ENCODE peak calls at places on chromosomes 2 and 18, in six cellular contexts. A is PC-3; T is CD8-positive, alpha-beta T cell; K is foreskin fibroblast; D is RWPE2; S is IMR-90. L is an unnamed sample.

GRCh38 chr2:239824051-239824694 is 201.0 kb downstream of the NDUFA10 start:
- DNase-seq in D (no peak), A (peak), K (no peak), S (no peak), T (no peak), L (peak)

GRCh38 chr2:118786691-118787090 is 60.8 kb downstream of the EN1 start:
- DNase-seq in D (no peak), A (no peak), T (no peak), S (no peak), K (no peak), L (no peak)

GRCh38 chr2:60938301-60938700 is 56.9 kb downstream of the REL start:
- DNase-seq in S (no peak), T (no peak), A (no peak), K (no peak), D (no peak), L (no peak)

GRCh38 chr2:43399098-43399497 is 172.7 kb upstream of the ZFP36L2 start:
- DNase-seq in D (no peak), A (no peak), K (no peak), S (no peak), T (no peak), L (no peak)

GRCh38 chr18:78129260-78129659 is 850.4 kb upstream of the SALL3 start:
- DNase-seq in A (no peak), D (no peak), S (no peak), T (no peak), K (no peak), L (no peak)

GRCh38 chr2:99537910-99538485 is 48.2 kb upstream of the REV1 start:
- DNase-seq in D (no peak), A (no peak), S (no peak), K (no peak), T (no peak), L (no peak)

GRCh38 chr2:191345788-191346187 is 100.6 kb downstream of the MYO1B start:
- DNase-seq in A (peak), K (no peak), D (no peak), T (no peak), S (peak), L (no peak)

GRCh38 chr2:241314181-241314932 is 1.1 kb downstream of the HDLBP start:
- DNase-seq in T (no peak), S (peak), A (no peak), D (no peak), K (peak), L (no peak)

GRCh38 chr2:98084869-98085238 is 2.1 kb upstream of the VWA3B start:
- DNase-seq in A (no peak), D (no peak), T (no peak), K (no peak), S (no peak), L (no peak)

GRCh38 chr2:98085649-98086048 is 1.3 kb upstream of the VWA3B start:
- DNase-seq in S (no peak), D (no peak), A (peak), K (no peak), T (no peak), L (no peak)

GRCh38 chr2:98088261-98088660 is 1.3 kb downstream of the VWA3B start:
- DNase-seq in S (no peak), T (no peak), K (no peak), D (no peak), A (no peak), L (no peak)

GRCh38 chr2:98086491-98087446 is at the start of gene VWA3B:
- DNase-seq in S (no peak), K (peak), D (no peak), A (peak), T (peak), L (no peak)

DNA sequence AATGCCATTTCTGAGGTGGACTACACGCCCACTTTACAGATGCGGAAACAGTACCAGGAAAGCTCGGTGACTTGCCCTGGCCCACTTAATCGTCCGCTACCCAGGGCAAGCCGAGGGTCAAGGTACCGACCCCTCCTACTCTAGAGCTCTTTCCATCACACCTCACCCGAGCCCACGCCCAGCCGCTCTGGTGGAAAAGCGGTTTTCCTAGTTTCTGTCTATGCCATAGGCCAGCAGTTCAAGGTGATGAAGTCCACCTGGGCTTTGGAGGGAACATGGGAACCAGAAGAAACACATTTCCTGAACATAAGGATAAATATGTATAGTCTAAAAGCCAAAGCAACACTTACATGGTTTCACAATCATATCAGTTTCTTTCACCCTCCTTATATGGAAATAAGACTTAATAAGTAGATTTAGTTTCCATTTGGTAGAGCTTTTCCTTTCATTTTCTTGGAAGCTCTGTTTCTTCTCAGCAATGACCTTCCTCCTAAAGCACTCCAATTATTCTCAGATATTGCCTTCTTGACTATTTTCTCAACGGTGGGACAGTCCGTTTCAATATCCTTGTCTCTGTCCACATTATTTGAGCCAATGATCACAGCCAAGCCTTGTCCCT is 589 bp downstream of the VWA3B start:
- DNase-seq in K (peak), T (no peak), S (no peak), A (no peak), D (no peak), L (no peak)
- H3K4me3 ChIP-seq in K (peak), T (peak), S (peak), A (peak), D (peak), L (no peak)

GRCh38 chr18:63365909-63366269 is 1.1 kb downstream of the KDSR start:
- DNase-seq in T (no peak), K (peak), S (peak), D (no peak), A (peak), L (no peak)

GRCh38 chr18:63366991-63367240 is at the start of gene KDSR:
- DNase-seq in A (no peak), S (no peak), T (no peak), D (no peak), K (no peak), L (no peak)

GRCh38 chr18:63367241-63367953 is 391 bp upstream of the KDSR start:
- DNase-seq in A (peak), S (peak), D (peak), T (peak), K (peak), L (peak)

GRCh38 chr18:63366270-63366990 is 576 bp downstream of the KDSR start:
- DNase-seq in A (peak), K (peak), S (peak), T (peak), D (peak), L (peak)

DNA sequence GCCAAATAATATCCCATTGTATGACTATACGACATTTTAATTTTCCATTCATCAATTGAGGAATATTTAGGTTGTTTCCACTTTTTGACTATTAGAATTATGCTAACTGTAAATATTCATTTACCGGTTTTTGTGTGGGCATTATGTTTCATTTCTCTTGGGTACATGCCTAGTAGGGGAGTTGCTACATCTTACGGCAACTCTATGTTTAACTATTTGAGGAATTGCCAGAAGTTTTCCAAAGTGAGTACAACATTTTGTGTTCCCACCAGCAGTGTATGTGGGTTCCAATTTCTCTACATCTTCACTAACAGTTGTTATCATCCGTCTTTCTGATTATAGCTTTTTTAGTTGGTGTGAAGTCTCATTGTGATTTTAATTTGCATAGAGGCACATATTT is 1.6 kb upstream of the KDSR start:
- DNase-seq in D (no peak), T (no peak), K (peak), A (no peak), S (peak), L (no peak)
- H3K4me3 ChIP-seq in D (no peak), T (no peak), K (no peak), A (peak), S (no peak), L (no peak)

GRCh38 chr2:215529271-215529670 is 93.4 kb upstream of the FN1 start:
- DNase-seq in T (no peak), S (peak), K (peak), A (peak), D (no peak), L (no peak)

GRCh38 chr2:215532844-215533243 is 97.0 kb upstream of the FN1 start:
- DNase-seq in D (no peak), K (peak), T (no peak), S (peak), A (no peak), L (no peak)

GRCh38 chr2:215531284-215531683 is 95.4 kb upstream of the FN1 start:
- DNase-seq in S (peak), A (peak), T (no peak), K (peak), D (no peak), L (no peak)

GRCh38 chr2:215528555-215528954 is 92.7 kb upstream of the FN1 start:
- DNase-seq in T (no peak), D (peak), S (peak), K (peak), A (peak), L (no peak)

DNA sequence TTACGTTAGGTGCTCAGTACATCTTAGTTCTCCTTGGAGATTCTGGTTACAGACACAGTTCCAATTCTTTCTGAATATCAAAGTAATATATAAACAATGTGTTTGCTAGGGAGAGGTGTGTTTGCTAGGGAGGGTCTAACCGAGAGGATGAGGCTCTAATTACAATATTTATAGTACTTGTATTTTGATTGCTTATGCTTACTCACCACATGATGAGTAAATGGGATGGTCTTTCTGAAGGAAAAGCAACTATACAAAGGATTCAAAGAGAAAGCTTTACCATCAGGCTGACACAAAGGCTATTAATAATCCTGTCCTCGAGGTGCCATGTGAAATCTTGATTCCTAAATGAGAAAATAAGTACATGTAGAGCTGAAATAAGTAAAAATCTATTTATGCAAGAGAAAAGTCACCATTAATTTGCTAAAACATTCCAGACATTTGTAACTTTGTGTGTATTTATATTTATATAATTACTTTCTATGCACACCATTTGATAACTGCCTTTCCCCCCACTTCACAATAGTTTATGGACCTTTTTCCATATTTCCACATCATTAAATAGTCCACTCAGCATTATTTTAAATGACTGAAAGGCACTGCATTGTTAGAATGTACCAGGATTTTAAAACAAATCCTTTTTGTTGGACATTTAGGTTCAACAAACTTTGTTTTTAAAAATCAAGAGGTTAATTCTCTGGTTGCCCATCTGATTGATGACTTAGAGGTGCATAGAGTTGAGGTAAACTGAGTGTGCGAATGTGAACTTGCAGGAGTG is 94.5 kb upstream of the FN1 start:
- DNase-seq in A (peak), S (peak), D (no peak), T (no peak), K (peak), L (no peak)
- H3K4me3 ChIP-seq in A (peak), S (no peak), D (no peak), T (no peak), K (no peak), L (no peak)

GRCh38 chr2:200158586-200159365 is 147.7 kb upstream of the SPATS2L start:
- DNase-seq in K (no peak), A (no peak), S (no peak), D (no peak), T (no peak), L (no peak)

GRCh38 chr2:200159829-200160781 is 146.4 kb upstream of the SPATS2L start:
- DNase-seq in K (peak), A (peak), T (no peak), S (peak), D (no peak), L (no peak)

GRCh38 chr2:200159366-200159720 is 147.2 kb upstream of the SPATS2L start:
- DNase-seq in D (no peak), A (peak), S (peak), K (peak), T (no peak), L (no peak)

GRCh38 chr2:200155652-200156051 is 150.8 kb upstream of the SPATS2L start:
- DNase-seq in S (no peak), A (no peak), T (no peak), K (no peak), D (no peak), L (no peak)

GRCh38 chr2:200156140-200156858 is 150.2 kb upstream of the SPATS2L start:
- DNase-seq in S (peak), K (peak), D (no peak), A (peak), T (no peak), L (no peak)
- H3K4me3 ChIP-seq in S (peak), K (peak), D (peak), A (peak), T (no peak), L (no peak)

DNA sequence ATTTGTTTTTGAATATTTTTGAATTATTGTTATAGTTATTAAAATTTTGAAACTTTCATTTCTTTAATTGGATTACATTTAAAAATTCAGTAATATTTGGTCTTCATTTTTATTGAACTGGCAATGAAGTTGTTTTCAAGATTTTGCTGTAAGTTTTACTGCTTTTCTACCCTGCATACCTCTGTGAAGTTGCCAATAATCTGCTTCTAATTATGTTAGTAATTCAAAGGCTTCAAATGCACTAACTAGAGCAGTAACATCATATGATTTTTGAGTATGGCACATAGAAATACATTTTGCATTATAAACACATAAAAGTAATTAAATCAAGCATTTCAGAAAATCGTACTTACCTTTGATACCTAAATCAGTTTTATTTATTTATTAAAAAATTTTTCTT is 40.3 kb upstream of the FAM171B start:
- DNase-seq in A (no peak), D (no peak), S (no peak), K (peak), T (no peak), L (no peak)
- H3K4me3 ChIP-seq in A (no peak), D (no peak), S (no peak), K (no peak), T (no peak), L (no peak)

DNA sequence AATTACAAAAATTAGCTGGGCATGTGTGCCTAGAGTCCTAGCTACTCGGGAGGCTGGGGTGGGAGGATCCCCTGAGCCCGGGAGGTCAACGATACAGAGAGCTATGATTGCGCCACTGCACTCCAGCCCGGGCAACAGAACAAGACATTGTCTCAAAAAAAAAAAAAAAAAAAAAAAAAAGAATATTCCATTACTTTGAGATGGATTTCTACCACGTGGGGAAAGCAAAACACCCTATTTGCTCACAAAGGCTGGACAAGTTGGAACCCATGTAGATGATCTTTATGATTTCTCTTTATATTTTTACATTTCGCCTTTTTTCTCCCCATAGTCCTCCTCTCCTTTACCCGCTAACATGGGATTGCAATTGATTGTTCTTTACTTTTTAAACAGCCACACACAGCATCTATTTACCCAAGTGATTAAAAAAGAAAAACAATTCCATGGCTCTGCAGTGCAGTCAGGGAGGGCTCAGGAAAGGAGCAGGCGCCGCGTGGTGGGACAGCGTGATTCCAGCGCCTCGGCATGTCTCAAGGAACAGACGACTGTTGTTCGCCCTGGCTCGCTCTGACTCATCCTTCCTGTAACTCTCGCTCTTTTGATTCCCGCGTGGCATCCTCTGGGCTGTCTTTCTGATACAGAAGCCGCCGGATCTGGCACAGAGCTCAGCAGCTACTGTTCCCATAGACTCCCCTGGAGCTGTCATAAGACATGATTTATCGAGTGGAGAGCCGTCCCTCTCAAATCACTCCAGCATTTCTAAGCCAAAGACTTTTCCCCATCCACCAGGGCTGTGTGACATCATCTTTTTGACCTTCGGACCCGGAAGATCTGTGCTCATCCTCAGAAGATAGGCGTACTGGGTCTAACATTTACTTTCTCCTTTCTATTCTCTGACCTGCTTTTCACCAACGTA is 230.4 kb upstream of the AGAP1 start:
- DNase-seq in T (no peak), A (peak), S (peak), D (peak), K (peak), L (no peak)
- H3K4me3 ChIP-seq in T (no peak), A (peak), S (no peak), D (no peak), K (no peak), L (no peak)

GRCh38 chr2:186460465-186460864 is 25.6 kb upstream of the ZC3H15 start:
- DNase-seq in D (no peak), K (peak), S (peak), A (peak), T (no peak), L (peak)
- H3K4me3 ChIP-seq in D (no peak), K (no peak), S (no peak), A (no peak), T (no peak), L (no peak)

DNA sequence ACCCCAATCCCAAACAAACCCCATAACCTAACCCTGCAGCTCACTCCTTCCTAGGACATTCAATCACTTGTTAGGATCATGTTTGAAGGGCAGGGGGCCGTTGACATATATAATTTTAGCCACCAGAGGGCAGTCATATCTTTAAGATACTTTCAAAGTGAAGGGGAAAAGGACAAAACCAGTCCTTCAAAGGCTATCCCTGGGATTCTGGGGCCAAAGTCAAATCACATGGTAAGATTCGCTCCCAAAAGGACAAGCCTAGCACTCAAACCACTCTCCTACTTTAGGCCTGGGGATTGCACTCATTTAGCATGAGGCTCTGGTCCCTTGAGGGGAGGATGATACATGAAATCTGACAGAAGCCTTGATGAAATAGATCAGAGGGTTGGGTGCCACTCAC is 44.6 kb downstream of the HAUS1 start:
- DNase-seq in S (peak), A (peak), T (peak), D (no peak), K (peak), L (peak)
- H3K4me3 ChIP-seq in S (no peak), A (no peak), T (no peak), D (no peak), K (no peak), L (no peak)

L was measured in Jurkat, Clone E6-1.